ENCODE peak calls at places on chromosomes 11 and 22, in nine cellular contexts. U is neural progenitor cell, D is chondrocyte, E is left ventricle myocardium inferior, G is tibial artery, T is transverse colon, S is HCT116, C is AG04449, Z is bronchial epithelial cell. J is an unnamed sample.

GRCh38 chr11:90294526-90294925 is 71.7 kb upstream of the CHORDC1 start:
- DNase-seq in U (no peak), D (no peak), E (no peak), G (no peak), T (no peak), S (no peak), C (no peak), Z (no peak), J (no peak)

GRCh38 chr11:9269492-9270030 is 4.4 kb upstream of the DENND5A start:
- DNase-seq in U (no peak), D (peak), E (no peak), G (no peak), T (peak), S (no peak), C (no peak), Z (no peak), J (no peak)

GRCh38 chr22:36775589-36775965 is 342 bp downstream of the IFT27 start:
- DNase-seq in U (peak), D (no peak), E (peak), G (peak), T (peak), S (no peak), C (no peak), Z (no peak), J (no peak)

GRCh38 chr22:39303358-39303757 is 16.1 kb downstream of the RPL3 start:
- DNase-seq in U (no peak), D (no peak), E (no peak), G (no peak), T (no peak), S (no peak), C (no peak), Z (no peak), J (no peak)

GRCh38 chr11:87236368-87236767 is 198.6 kb downstream of the TMEM135 start:
- DNase-seq in U (no peak), D (no peak), E (no peak), G (no peak), T (no peak), S (no peak), C (no peak), Z (peak), J (no peak)

GRCh38 chr11:59997800-59998199 is 19.2 kb upstream of the OOSP4B start:
- DNase-seq in U (no peak), D (no peak), E (no peak), G (no peak), T (no peak), S (no peak), C (no peak), Z (peak), J (no peak)

GRCh38 chr11:98455500-98456186 is 565.1 kb upstream of the CNTN5 start:
- DNase-seq in U (peak), D (no peak), E (no peak), G (no peak), T (no peak), S (no peak), C (no peak), Z (no peak), J (no peak)

GRCh38 chr11:74171630-74172465 is 759 bp downstream of the PPME1 start:
- DNase-seq in U (no peak), D (no peak), E (no peak), G (no peak), T (no peak), S (no peak), C (no peak), Z (peak), J (no peak)

GRCh38 chr22:45529097-45529496 is 26.4 kb downstream of the FBLN1 start:
- DNase-seq in U (no peak), D (no peak), E (no peak), G (no peak), T (no peak), S (no peak), C (no peak), Z (no peak), J (no peak)

GRCh38 chr22:37010174-37010573 is 9.1 kb downstream of the TST start:
- DNase-seq in U (no peak), D (no peak), E (no peak), G (no peak), T (no peak), S (no peak), C (no peak), Z (no peak), J (no peak)

GRCh38 chr11:35678975-35679374 is 16.4 kb downstream of the TRIM44 start:
- DNase-seq in U (no peak), D (no peak), E (no peak), G (no peak), T (no peak), S (no peak), C (no peak), Z (no peak), J (no peak)

GRCh38 chr22:23837911-23838685 is 708 bp downstream of the DERL3 start:
- DNase-seq in U (peak), D (peak), E (no peak), G (no peak), T (no peak), S (no peak), C (no peak), Z (no peak), J (no peak)

GRCh38 chr22:50600541-50600940 is at the start of gene MAPK8IP2:
- DNase-seq in U (peak), D (no peak), E (no peak), G (peak), T (no peak), S (no peak), C (no peak), Z (no peak), J (no peak)

GRCh38 chr11:729492-730074 is 17.7 kb upstream of the TALDO1 start:
- DNase-seq in U (no peak), D (no peak), E (no peak), G (no peak), T (no peak), S (no peak), C (no peak), Z (peak), J (no peak)

GRCh38 chr11:37512156-37512780 is 914.2 kb upstream of the RAG2 start:
- DNase-seq in U (no peak), D (no peak), E (no peak), G (no peak), T (no peak), S (no peak), C (no peak), Z (peak), J (no peak)

GRCh38 chr11:72349053-72349452 is 85.3 kb downstream of the CLPB start:
- DNase-seq in U (no peak), D (no peak), E (no peak), G (no peak), T (no peak), S (no peak), C (no peak), Z (no peak), J (no peak)
- TF ChIP-seq CTCF in U (no peak), D (no peak), E (no peak), G (no peak), T (no peak), S (no peak), C (no peak), Z (no peak), J (no peak)

GRCh38 chr11:114059984-114060401 is 482 bp downstream of the ZBTB16 start:
- DNase-seq in U (peak), D (no peak), E (peak), G (no peak), T (peak), S (no peak), C (no peak), Z (no peak), J (no peak)

GRCh38 chr11:114060402-114061052 is 1.0 kb downstream of the ZBTB16 start:
- DNase-seq in U (peak), D (no peak), E (peak), G (no peak), T (no peak), S (no peak), C (no peak), Z (no peak), J (no peak)

GRCh38 chr11:114058871-114059277 is 637 bp upstream of the ZBTB16 start:
- DNase-seq in U (peak), D (no peak), E (peak), G (no peak), T (peak), S (no peak), C (no peak), Z (no peak), J (no peak)

GRCh38 chr11:114058026-114058706 is 1.3 kb upstream of the ZBTB16 start:
- DNase-seq in U (peak), D (no peak), E (peak), G (no peak), T (no peak), S (no peak), C (no peak), Z (no peak), J (no peak)

GRCh38 chr11:114059278-114059983 is at the start of gene ZBTB16:
- DNase-seq in U (peak), D (peak), E (peak), G (peak), T (peak), S (no peak), C (no peak), Z (no peak), J (no peak)
- TF ChIP-seq CTCF in U (no peak), D (peak), E (peak), G (no peak), T (peak), S (no peak), C (no peak), Z (peak), J (no peak)

GRCh38 chr22:29609139-29609538 is 5.7 kb downstream of the NF2 start:
- DNase-seq in U (peak), D (no peak), E (no peak), G (no peak), T (no peak), S (no peak), C (no peak), Z (no peak), J (no peak)
- TF ChIP-seq CTCF in U (peak), D (peak), E (peak), G (no peak), T (no peak), S (peak), C (no peak), Z (peak), J (no peak)

GRCh38 chr11:78526497-78527146 is 48.0 kb downstream of the NARS2 start:
- DNase-seq in U (no peak), D (no peak), E (no peak), G (no peak), T (no peak), S (no peak), C (no peak), Z (no peak), J (no peak)

DNA sequence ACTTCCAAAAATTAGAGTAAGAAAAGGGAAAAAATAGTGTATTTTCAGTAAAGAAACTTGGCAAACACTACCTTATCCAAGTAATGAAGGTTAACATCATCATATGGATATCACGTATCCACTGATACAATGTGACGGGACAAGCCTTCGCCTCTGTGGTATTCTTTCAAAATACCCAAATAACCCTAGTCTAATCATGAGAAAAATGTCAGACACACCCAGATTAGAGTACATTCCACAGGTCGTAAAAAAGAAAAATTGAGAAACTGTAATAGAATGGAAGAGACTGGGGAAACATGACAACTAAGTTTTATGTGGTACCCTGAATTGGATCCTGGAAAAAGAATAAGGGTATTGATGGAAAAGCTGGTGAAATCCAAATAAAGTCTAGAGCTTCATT is 48.9 kb downstream of the NARS2 start:
- DNase-seq in U (no peak), D (no peak), E (no peak), G (no peak), T (no peak), S (no peak), C (no peak), Z (no peak), J (no peak)
- TF ChIP-seq CTCF in U (no peak), D (no peak), E (no peak), G (no peak), T (no peak), S (no peak), C (no peak), Z (no peak), J (no peak)

GRCh38 chr11:81707881-81708280 is 1025.8 kb downstream of the FAM181B start:
- DNase-seq in U (peak), D (no peak), E (no peak), G (no peak), T (no peak), S (no peak), C (no peak), Z (no peak), J (no peak)
- TF ChIP-seq CTCF in U (peak), D (no peak), E (no peak), G (no peak), T (no peak), S (no peak), C (no peak), Z (no peak), J (no peak)

GRCh38 chr22:43796567-43796966 is 15.5 kb downstream of the EFCAB6 start:
- DNase-seq in U (peak), D (no peak), E (no peak), G (no peak), T (no peak), S (peak), C (peak), Z (peak), J (peak)
- TF ChIP-seq CTCF in U (peak), D (peak), E (peak), G (no peak), T (peak), S (peak), C (peak), Z (peak), J (peak)

GRCh38 chr11:65899356-65900124 is 648 bp downstream of the FOSL1 start:
- DNase-seq in U (peak), D (no peak), E (peak), G (peak), T (peak), S (no peak), C (no peak), Z (no peak), J (peak)
- TF ChIP-seq CTCF in U (no peak), D (peak), E (no peak), G (no peak), T (no peak), S (no peak), C (no peak), Z (no peak), J (no peak)

DNA sequence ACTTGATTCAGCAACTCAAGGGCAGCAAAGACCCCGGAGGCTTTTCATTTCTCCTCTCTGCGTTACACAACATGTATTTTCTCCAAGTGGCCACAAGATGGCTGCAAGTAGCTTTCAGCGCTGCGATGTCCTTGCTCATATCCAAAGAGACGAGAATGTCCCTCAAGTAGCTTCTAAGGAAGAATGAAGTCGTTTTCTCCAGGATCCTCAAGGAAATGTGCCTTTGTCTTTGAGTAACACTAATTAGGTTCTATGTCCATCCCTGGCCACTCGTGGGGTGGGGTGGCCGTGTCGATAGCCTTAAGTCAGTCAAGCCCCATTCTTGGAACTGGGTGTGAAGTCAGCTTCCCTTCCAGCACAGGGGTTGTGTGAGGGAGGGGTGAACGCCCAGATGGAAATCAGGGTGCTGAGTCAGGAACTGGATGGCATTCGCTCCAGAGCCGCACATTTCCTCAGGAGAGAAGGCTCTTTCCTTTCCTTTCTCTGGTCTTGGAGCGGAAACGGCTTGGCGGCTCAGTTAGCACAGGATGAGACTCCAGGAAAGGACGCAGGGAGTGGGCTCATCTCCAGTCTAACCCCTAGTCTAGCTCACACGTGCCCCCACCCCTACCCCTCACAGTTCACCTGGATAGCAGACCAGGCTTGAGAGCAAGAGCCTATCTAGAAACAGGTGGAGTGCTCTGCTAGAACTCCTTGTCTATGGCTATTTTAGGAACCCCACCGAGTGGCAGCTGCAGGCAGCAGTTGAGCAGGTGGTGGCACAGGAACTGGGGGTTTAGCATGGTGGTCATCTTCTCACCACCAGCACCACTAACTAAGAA is 44.3 kb downstream of the NNMT start:
- DNase-seq in U (peak), D (no peak), E (peak), G (peak), T (peak), S (peak), C (no peak), Z (peak), J (peak)
- TF ChIP-seq CTCF in U (peak), D (peak), E (peak), G (peak), T (peak), S (peak), C (peak), Z (peak), J (peak)